ENCODE peak calls at places on chromosomes 2 and 18, in nine cellular contexts. P is AG09319, Z is PC-9, M is H9, S is cardiac fibroblast, J is stomach, C is GM10248, D is mesothelial cell of epicardium, N is fibroblast of mammary gland. I is an unnamed sample.

GRCh38 chr2:228629251-228629650 is 447.8 kb upstream of the SPHKAP start:
- DNase-seq in P (no peak), Z (no peak), M (no peak), S (no peak), J (no peak), C (no peak), D (no peak), N (no peak), I (no peak)

GRCh38 chr2:138534791-138535190 is 33.2 kb downstream of the SPOPL start:
- DNase-seq in P (no peak), Z (no peak), M (no peak), S (no peak), J (no peak), C (no peak), D (no peak), N (no peak), I (no peak)

GRCh38 chr2:232809349-232810124 is 33.2 kb upstream of the KCNJ13 start:
- DNase-seq in P (no peak), Z (no peak), M (no peak), S (no peak), J (no peak), C (no peak), D (no peak), N (no peak), I (no peak)

GRCh38 chr2:146986161-146986560 is 858.7 kb upstream of the ACVR2A start:
- DNase-seq in P (no peak), Z (no peak), M (no peak), S (peak), J (no peak), C (no peak), D (no peak), N (peak), I (no peak)

GRCh38 chr2:36561223-36561944 is 36.6 kb downstream of the FEZ2 start:
- DNase-seq in P (no peak), Z (peak), M (no peak), S (peak), J (no peak), C (no peak), D (no peak), N (peak), I (peak)

GRCh38 chr2:117714110-117714509 is 100.4 kb upstream of the DDX18 start:
- DNase-seq in P (no peak), Z (no peak), M (no peak), S (no peak), J (no peak), C (no peak), D (no peak), N (no peak), I (no peak)

GRCh38 chr2:112343827-112344585 is 68.6 kb downstream of the ZC3H6 start:
- DNase-seq in P (no peak), Z (no peak), M (no peak), S (no peak), J (no peak), C (peak), D (no peak), N (peak), I (no peak)

GRCh38 chr2:173991857-173992588 is 26.9 kb upstream of the SP3 start:
- DNase-seq in P (no peak), Z (peak), M (no peak), S (peak), J (no peak), C (no peak), D (no peak), N (peak), I (no peak)

GRCh38 chr18:59707306-59707705 is 10.1 kb upstream of the CCBE1 start:
- DNase-seq in P (no peak), Z (no peak), M (peak), S (no peak), J (no peak), C (no peak), D (no peak), N (no peak), I (no peak)

GRCh38 chr2:148814853-148815419 is 60.1 kb upstream of the KIF5C start:
- DNase-seq in P (no peak), Z (peak), M (no peak), S (peak), J (peak), C (no peak), D (no peak), N (peak), I (peak)

GRCh38 chr2:241612156-241613017 is 24.6 kb downstream of the THAP4 start:
- DNase-seq in P (peak), Z (no peak), M (no peak), S (no peak), J (no peak), C (no peak), D (no peak), N (no peak), I (no peak)

DNA sequence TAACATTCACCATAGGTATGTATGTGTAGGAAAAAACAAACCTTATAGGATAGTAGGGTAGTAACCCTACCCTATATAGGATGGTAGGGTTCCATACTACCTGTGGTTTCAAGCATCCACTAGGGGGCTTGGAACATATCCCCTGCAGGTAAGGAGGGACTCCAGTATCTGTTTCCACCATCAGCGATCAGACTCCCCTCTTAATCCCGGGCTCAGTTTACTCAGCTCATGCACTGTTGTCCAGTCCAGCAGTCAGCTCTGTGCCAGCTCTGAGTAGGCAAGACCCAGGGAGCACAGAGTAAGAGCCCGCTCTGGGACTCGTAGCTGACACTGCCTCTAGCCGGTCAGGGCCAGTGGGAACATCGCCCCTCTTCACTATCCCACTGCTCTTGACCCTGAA is 61.7 kb downstream of the MEX3C start:
- DNase-seq in P (no peak), Z (no peak), M (peak), S (no peak), J (no peak), C (no peak), D (no peak), N (no peak), I (peak)
- TF ChIP-seq CTCF in P (peak), Z (peak), M (peak), S (no peak), J (no peak), C (no peak), D (no peak), N (no peak), I (peak)

DNA sequence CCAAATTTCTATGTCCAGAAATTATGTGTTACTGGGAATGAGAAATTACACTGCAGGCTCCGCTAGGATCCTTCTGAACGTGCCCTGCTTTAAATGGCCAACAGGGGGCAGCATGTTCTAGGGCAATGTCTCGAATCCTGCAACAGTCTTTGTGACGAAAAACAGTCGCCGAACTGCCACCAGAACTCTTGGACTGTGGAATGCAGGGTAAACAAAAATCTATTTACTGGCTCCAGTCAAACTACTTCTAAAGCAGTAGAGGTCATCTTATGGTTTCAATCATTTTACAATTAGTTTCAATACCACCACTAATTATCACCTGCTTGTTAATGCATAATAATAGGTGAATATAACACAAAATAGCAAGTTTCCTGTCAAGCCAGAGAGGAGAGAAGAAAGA is 9.8 kb upstream of the ZNF397 start:
- DNase-seq in P (peak), Z (peak), M (peak), S (peak), J (peak), C (peak), D (peak), N (peak), I (peak)
- TF ChIP-seq CTCF in P (peak), Z (peak), M (peak), S (peak), J (no peak), C (peak), D (peak), N (peak), I (peak)

DNA sequence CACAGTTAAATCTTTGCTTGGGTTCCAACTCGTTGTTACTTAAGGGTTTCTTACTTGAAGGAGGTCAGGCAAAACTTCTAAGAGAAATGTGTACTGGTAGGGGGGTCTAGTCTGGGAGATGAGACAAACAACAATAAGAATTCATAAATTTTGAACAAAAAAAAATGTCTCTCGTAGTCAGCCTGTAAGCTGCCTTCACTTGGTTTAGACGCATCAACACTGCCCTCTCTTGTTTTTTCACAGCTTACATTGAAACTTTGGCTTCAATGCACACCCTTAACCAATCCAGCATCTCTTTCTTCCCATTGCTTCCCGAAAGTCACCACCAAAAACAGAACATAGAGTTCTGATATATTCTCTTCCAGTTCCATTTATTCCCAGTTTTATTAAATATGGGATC is 576.4 kb upstream of the PIK3C3 start:
- DNase-seq in P (no peak), Z (no peak), M (no peak), S (peak), J (no peak), C (no peak), D (no peak), N (peak), I (no peak)
- TF ChIP-seq CTCF in P (no peak), Z (no peak), M (peak), S (peak), J (no peak), C (no peak), D (no peak), N (peak), I (no peak)

GRCh38 chr2:202071107-202071506 is 1.9 kb upstream of the KIAA2012 start:
- DNase-seq in P (no peak), Z (no peak), M (no peak), S (no peak), J (no peak), C (no peak), D (no peak), N (no peak), I (no peak)
- TF ChIP-seq CTCF in P (no peak), Z (no peak), M (no peak), S (no peak), J (no peak), C (no peak), D (no peak), N (no peak), I (no peak)

GRCh38 chr18:48605408-48605845 is 66.6 kb downstream of the CTIF start:
- DNase-seq in P (no peak), Z (peak), M (peak), S (peak), J (no peak), C (peak), D (no peak), N (peak), I (peak)
- TF ChIP-seq CTCF in P (no peak), Z (peak), M (peak), S (peak), J (no peak), C (peak), D (no peak), N (peak), I (no peak)

GRCh38 chr2:127176371-127177311 is 43.5 kb downstream of the CYP27C1 start:
- DNase-seq in P (no peak), Z (no peak), M (no peak), S (no peak), J (peak), C (no peak), D (no peak), N (peak), I (no peak)
- TF ChIP-seq CTCF in P (peak), Z (no peak), M (peak), S (no peak), J (no peak), C (no peak), D (no peak), N (no peak), I (no peak)

DNA sequence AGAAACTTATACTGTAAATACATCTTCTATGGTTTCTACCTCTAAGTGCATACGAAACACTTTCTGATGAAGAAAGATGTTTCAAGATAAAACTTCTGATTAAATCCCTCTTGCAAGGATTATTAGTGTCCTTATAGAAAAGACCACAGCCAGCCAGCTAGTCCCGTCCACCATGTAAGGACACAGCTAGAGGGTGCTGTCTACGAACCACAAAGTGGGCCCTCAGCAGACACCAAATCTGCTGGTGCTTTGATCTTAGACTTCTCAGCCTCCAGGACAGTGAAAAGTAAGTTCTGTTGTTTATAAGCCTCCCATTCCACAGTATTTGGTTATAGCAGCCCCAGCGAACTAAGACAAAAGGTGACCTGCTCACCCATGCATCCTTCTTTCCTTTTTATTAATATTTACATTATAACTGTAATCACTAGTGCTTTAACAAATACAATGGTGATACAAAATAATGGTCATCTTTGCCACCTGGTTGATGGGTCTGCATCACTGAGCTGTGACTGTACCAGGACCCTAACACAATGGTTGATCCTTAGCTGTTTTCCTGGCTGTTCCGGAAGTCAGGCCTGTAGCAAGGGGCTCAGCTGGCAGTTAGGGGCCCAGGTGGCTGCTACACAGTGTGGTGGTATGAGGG is 108.4 kb upstream of the SMAD7 start:
- DNase-seq in P (no peak), Z (no peak), M (no peak), S (no peak), J (no peak), C (no peak), D (no peak), N (peak), I (no peak)
- TF ChIP-seq CTCF in P (peak), Z (no peak), M (peak), S (peak), J (no peak), C (peak), D (no peak), N (peak), I (no peak)

DNA sequence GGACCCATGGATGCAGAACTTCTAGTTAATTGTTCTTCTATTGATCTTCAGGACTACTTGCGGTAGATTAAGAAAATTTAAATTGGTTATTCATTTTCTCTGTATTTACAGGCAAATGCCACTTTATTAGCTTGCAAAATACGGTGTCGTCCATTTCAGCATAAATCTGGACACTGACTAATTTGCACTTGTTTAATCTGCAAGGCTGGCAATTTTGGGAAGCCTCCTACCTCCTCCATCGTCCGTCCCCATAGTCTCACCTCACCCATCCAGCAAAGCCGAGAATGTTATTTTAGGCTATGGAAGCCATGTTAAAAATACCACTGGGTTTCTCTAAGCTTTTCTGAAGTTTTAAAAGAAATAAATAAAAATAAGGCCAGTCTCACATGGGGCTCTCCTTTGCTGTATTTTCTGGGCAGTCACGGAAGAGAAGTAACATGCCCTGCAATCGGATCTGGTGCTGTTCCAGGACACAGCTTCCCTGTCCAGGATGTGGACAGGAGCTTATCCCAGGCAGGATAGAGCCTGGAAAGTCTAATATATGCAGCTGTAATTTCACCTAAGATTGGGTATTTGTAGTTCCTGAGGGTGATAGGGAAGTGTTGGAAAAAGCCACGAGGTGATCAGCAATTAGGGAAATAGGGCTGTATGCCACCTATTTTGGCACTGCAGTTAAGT is 17.4 kb downstream of the TMEM178A start:
- DNase-seq in P (no peak), Z (no peak), M (no peak), S (no peak), J (no peak), C (no peak), D (no peak), N (no peak), I (no peak)
- TF ChIP-seq CTCF in P (no peak), Z (no peak), M (no peak), S (no peak), J (no peak), C (no peak), D (no peak), N (no peak), I (no peak)

I was measured in Calu3.